ENCODE peak calls at places on chromosome 19, in seven cellular contexts. X, W, S, D, B, M and T are unnamed samples.

GRCh38 chr19:7981199-7981598 is 24.2 kb downstream of the ELAVL1 start:
- DNase-seq in X (no peak), W (no peak), S (no peak), D (no peak), B (no peak), M (no peak), T (no peak)

GRCh38 chr19:37466798-37467607 is at the start of gene ZNF569:
- DNase-seq in X (no peak), W (peak), S (peak), D (peak), B (peak), M (peak), T (peak)

GRCh38 chr19:7515091-7515470 is 822 bp upstream of the ZNF358 start:
- DNase-seq in X (no peak), W (no peak), S (peak), D (no peak), B (no peak), M (no peak), T (no peak)

GRCh38 chr19:10270180-10270615 is 722 bp upstream of the ICAM1 start:
- DNase-seq in X (no peak), W (no peak), S (no peak), D (peak), B (no peak), M (no peak), T (peak)

GRCh38 chr19:38654478-38655079 is 7.1 kb downstream of the ACTN4 start:
- DNase-seq in X (no peak), W (no peak), S (peak), D (no peak), B (no peak), M (no peak), T (no peak)

GRCh38 chr19:45154064-45154827 is 6.5 kb downstream of the NKPD1 start:
- DNase-seq in X (peak), W (no peak), S (peak), D (peak), B (no peak), M (peak), T (no peak)

GRCh38 chr19:42053037-42053935 is 16.7 kb downstream of the GRIK5 start:
- DNase-seq in X (no peak), W (no peak), S (no peak), D (no peak), B (no peak), M (no peak), T (no peak)

GRCh38 chr19:48489608-48490216 is 20.5 kb downstream of the CYTH2 start:
- DNase-seq in X (peak), W (peak), S (peak), D (peak), B (peak), M (peak), T (peak)

GRCh38 chr19:36719687-36720556 is 32.5 kb downstream of the ZNF567 start:
- DNase-seq in X (no peak), W (no peak), S (no peak), D (no peak), B (no peak), M (no peak), T (no peak)

GRCh38 chr19:41328818-41329220 is 18.8 kb downstream of the CCDC97 start:
- DNase-seq in X (no peak), W (no peak), S (no peak), D (no peak), B (no peak), M (no peak), T (no peak)

GRCh38 chr19:45468159-45468651 is 409 bp downstream of the FOSB start:
- DNase-seq in X (no peak), W (no peak), S (no peak), D (no peak), B (no peak), M (no peak), T (no peak)

GRCh38 chr19:14497347-14497921 is 1.5 kb upstream of the GIPC1 start:
- DNase-seq in X (no peak), W (no peak), S (no peak), D (peak), B (no peak), M (peak), T (no peak)

GRCh38 chr19:6521718-6522646 is 8.8 kb upstream of the TNFSF9 start:
- DNase-seq in X (no peak), W (no peak), S (no peak), D (peak), B (no peak), M (no peak), T (no peak)

GRCh38 chr19:37905936-37906867 is at the start of gene WDR87:
- DNase-seq in X (no peak), W (peak), S (no peak), D (peak), B (peak), M (peak), T (peak)

GRCh38 chr19:14146789-14147216 is 10.4 kb upstream of the ASF1B start:
- DNase-seq in X (no peak), W (no peak), S (peak), D (no peak), B (no peak), M (no peak), T (no peak)

GRCh38 chr19:33191501-33191900 is 2.6 kb upstream of the LRP3 start:
- DNase-seq in X (no peak), W (no peak), S (no peak), D (no peak), B (no peak), M (no peak), T (no peak)

GRCh38 chr19:10418281-10419199 is 1.8 kb upstream of the PDE4A start:
- DNase-seq in X (no peak), W (no peak), S (no peak), D (peak), B (no peak), M (no peak), T (peak)

GRCh38 chr19:43265664-43266025 is 3.7 kb downstream of the PSG9 start:
- DNase-seq in X (no peak), W (no peak), S (peak), D (no peak), B (no peak), M (no peak), T (no peak)

GRCh38 chr19:38837656-38838121 is 6.1 kb upstream of the ECH1 start:
- DNase-seq in X (no peak), W (no peak), S (peak), D (peak), B (no peak), M (peak), T (no peak)

GRCh38 chr19:40433391-40434216 is 7.8 kb upstream of the SERTAD1 start:
- DNase-seq in X (no peak), W (peak), S (peak), D (peak), B (no peak), M (peak), T (peak)

GRCh38 chr19:32178401-32178800 is 167.0 kb upstream of the ZNF507 start:
- DNase-seq in X (no peak), W (no peak), S (no peak), D (no peak), B (no peak), M (no peak), T (no peak)

GRCh38 chr19:49126575-49126974 is 7.2 kb downstream of the PPFIA3 start:
- DNase-seq in X (no peak), W (no peak), S (no peak), D (no peak), B (no peak), M (no peak), T (no peak)

GRCh38 chr19:50568321-50569022 is at the start of gene LRRC4B:
- DNase-seq in X (no peak), W (no peak), S (no peak), D (peak), B (no peak), M (no peak), T (peak)

GRCh38 chr19:6568010-6568411 is 22.9 kb downstream of the CD70 start:
- DNase-seq in X (no peak), W (no peak), S (no peak), D (no peak), B (no peak), M (peak), T (no peak)

GRCh38 chr19:47094557-47095517 is 18.7 kb downstream of the ZC3H4 start:
- DNase-seq in X (no peak), W (no peak), S (no peak), D (no peak), B (no peak), M (peak), T (no peak)

GRCh38 chr19:52191951-52192350 is 2.1 kb downstream of the PPP2R1A start:
- DNase-seq in X (no peak), W (no peak), S (no peak), D (no peak), B (no peak), M (no peak), T (no peak)

GRCh38 chr19:16416996-16417395 is 54.8 kb downstream of the EPS15L1 start:
- DNase-seq in X (no peak), W (no peak), S (no peak), D (no peak), B (no peak), M (no peak), T (no peak)

GRCh38 chr19:23771761-23772667 is 13.3 kb upstream of the ZNF681 start:
- DNase-seq in X (no peak), W (no peak), S (no peak), D (no peak), B (no peak), M (no peak), T (no peak)

GRCh38 chr19:14023404-14024235 is 4.3 kb upstream of the RLN3 start:
- DNase-seq in X (no peak), W (peak), S (peak), D (peak), B (peak), M (peak), T (peak)

GRCh38 chr19:55265173-55265572 is 6.4 kb upstream of the PPP6R1 start:
- DNase-seq in X (no peak), W (no peak), S (no peak), D (no peak), B (no peak), M (no peak), T (no peak)

GRCh38 chr19:7979559-7979958 is 25.9 kb downstream of the ELAVL1 start:
- DNase-seq in X (no peak), W (no peak), S (no peak), D (no peak), B (no peak), M (no peak), T (no peak)

GRCh38 chr19:58468216-58468839 is 1.4 kb downstream of the ZNF324 start:
- DNase-seq in X (no peak), W (no peak), S (peak), D (no peak), B (no peak), M (no peak), T (no peak)

GRCh38 chr19:12789904-12790619 is 1.2 kb upstream of the JUNB start:
- DNase-seq in X (peak), W (peak), S (peak), D (peak), B (peak), M (peak), T (peak)

GRCh38 chr19:29329460-29330134 is 116.6 kb upstream of the UQCRFS1 start:
- DNase-seq in X (no peak), W (no peak), S (no peak), D (peak), B (no peak), M (peak), T (no peak)

DNA sequence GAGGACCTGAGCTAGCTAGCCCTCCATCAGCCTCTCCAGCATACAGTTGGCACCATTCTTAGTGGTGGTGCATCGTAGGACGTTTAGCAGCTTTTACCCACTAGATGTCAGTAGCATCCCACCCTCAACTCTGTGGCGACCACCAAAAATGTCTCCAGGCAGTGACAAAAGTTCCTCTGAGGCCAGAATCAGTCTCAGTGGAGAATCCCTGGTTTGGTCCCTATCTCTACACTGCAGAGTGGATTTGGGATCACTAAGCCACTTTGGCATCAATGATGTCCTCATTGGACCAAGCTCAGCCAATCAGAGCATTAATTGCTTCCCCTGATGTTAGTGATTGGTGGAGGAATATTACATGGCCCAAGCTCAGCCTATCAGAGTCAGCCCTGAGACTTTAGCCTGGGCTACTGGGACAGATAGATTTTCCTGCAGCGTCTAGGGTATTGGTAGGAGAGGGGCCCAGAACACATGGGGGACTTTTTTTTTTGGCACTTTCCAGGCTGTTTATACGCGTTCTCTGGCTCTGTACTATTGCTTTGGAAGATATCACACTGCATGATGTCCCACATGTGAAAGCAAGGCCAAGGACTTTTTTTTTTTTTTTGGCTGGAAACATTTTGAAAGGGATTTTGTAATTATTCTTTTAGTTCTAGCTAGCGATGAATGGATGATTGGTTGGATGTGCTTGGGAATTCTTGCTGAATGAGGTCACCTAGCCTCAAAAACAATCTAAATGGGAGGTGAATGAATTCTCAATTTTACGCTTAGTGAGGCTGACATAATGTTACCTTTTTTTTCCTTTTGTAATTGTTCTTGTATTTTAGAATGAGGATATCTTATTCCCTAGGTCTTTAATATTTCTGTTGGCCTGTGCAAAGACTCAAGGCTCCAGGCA is 7.0 kb downstream of the TMEM221 start:
- DNase-seq in X (no peak), W (no peak), S (no peak), D (peak), B (no peak), M (peak), T (peak)
- TF ChIP-seq RAD21 in X (peak), W (peak), S (peak), D (peak), B (peak), M (peak), T (peak)

GRCh38 chr19:34235425-34235940 is 18.9 kb upstream of the GARRE1 start:
- DNase-seq in X (no peak), W (no peak), S (no peak), D (no peak), B (no peak), M (no peak), T (no peak)
- TF ChIP-seq RAD21 in X (no peak), W (no peak), S (no peak), D (no peak), B (no peak), M (no peak), T (no peak)

DNA sequence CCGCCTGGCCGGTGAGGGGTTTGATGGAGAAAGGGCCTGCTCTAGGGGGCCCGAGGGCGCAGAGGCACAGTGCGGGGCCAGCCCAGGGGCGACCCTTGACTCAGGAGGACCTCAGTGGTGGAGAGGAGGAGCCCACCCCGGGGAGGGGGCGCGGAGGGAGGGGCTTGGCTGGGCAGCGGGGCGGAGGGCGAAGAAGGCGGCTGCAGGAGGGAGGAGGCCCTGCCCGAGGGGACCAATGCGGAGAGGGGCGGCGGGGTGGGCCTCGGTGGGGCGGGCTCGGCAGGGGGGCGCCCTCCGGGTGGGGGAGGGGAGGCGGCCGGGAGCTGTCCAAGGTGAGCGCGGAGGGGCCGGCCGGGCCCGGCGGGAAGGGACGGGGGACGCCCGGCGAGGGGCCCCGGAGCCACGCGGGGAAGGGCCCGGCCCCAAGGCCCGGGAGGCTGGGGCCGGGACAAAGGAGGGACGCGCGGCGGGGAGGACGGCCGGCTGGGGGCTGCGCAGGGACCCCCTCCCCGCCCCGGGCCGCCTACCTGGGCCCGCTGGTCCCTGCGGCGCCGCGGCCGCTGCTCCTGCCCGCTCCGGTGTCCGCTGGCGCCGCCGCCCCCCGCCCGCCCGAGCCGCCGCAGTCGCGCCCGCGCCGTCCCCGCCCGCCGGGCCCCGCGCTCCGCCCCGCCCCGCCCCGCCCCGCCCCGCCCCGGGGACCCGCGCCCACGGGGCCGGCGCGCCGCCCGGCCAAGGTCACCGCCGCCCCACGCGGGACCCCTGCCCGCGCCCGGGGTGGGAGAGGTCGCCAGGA is at the start of gene DIRAS1:
- DNase-seq in X (no peak), W (no peak), S (no peak), D (peak), B (no peak), M (no peak), T (peak)
- TF ChIP-seq RAD21 in X (no peak), W (no peak), S (no peak), D (no peak), B (no peak), M (no peak), T (no peak)

DNA sequence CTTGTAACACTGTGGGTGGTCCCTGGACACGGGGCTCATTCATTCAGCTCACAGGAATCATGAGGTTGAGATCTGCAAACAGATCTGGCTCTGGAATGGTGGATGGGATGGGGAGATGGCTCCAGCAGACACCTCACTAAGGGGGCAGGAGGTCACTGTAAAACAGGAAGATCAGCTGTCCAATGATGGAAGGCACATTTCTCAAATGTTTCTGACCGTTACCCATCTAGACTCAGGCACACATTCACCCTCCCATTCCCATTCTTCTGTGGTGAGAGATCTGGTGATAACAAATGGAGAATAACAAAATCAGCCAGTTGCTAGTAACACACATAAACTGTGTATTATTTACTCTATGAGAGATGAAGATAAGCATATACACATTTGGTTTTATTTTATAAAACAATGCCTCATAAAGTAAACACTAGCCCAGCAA is 236.0 kb downstream of the TSHZ3 start:
- DNase-seq in X (no peak), W (no peak), S (peak), D (no peak), B (no peak), M (no peak), T (no peak)
- TF ChIP-seq RAD21 in X (no peak), W (no peak), S (no peak), D (no peak), B (no peak), M (no peak), T (no peak)

GRCh38 chr19:18725755-18726416 is 42.4 kb downstream of the CRTC1 start:
- DNase-seq in X (no peak), W (no peak), S (no peak), D (no peak), B (no peak), M (no peak), T (no peak)
- TF ChIP-seq RAD21 in X (no peak), W (no peak), S (no peak), D (no peak), B (no peak), M (no peak), T (no peak)